ENCODE peak calls at places on chromosome 5, in seven cellular contexts. P is neuronal stem cell; W is brain microvascular endothelial cell; D is CD8-positive, alpha-beta memory T cell; T is GM06990; Q is GM23248; C is breast epithelium. S is an unnamed sample. For H3K36me3, the result is how much of the 10 kb centered on the place peaks cover.

GRCh38 chr5:135436856-135437795 is 10.0 kb downstream of the DCANP1 start:
- DNase-seq in P (no peak), W (no peak), D (no peak), T (no peak), Q (no peak), C (peak), S (no peak)

GRCh38 chr5:58314356-58315045 is 145.4 kb downstream of the PLK2 start:
- DNase-seq in P (no peak), W (no peak), D (no peak), T (no peak), Q (no peak), C (no peak), S (no peak)

GRCh38 chr5:43204958-43205357 is 12.9 kb downstream of the NIM1K start:
- DNase-seq in P (no peak), W (no peak), D (no peak), T (no peak), Q (no peak), C (no peak), S (no peak)

GRCh38 chr5:33890147-33890546 is 1.6 kb downstream of the ADAMTS12 start:
- DNase-seq in P (no peak), W (no peak), D (no peak), T (no peak), Q (peak), C (no peak), S (no peak)

GRCh38 chr5:32099486-32100035 is 74.6 kb downstream of the GOLPH3 start:
- DNase-seq in P (no peak), W (no peak), D (no peak), T (no peak), Q (no peak), C (no peak), S (no peak)

GRCh38 chr5:40043916-40044315 is 619.1 kb upstream of the DAB2 start:
- DNase-seq in P (no peak), W (peak), D (no peak), T (no peak), Q (no peak), C (no peak), S (no peak)

GRCh38 chr5:78552729-78553341 is 95.7 kb downstream of the LHFPL2 start:
- DNase-seq in P (no peak), W (no peak), D (no peak), T (no peak), Q (no peak), C (no peak), S (no peak)

GRCh38 chr5:94316916-94317838 is 301.2 kb downstream of the KIAA0825 start:
- DNase-seq in P (no peak), W (no peak), D (no peak), T (no peak), Q (no peak), C (no peak), S (no peak)

GRCh38 chr5:1175801-1176472 is 25.5 kb upstream of the SLC6A19 start:
- DNase-seq in P (no peak), W (no peak), D (no peak), T (no peak), Q (no peak), C (no peak), S (no peak)

GRCh38 chr5:14405267-14405666 is 176.3 kb upstream of the OTULINL start:
- DNase-seq in P (no peak), W (no peak), D (no peak), T (no peak), Q (no peak), C (no peak), S (no peak)

GRCh38 chr5:19048750-19049149 is 939.2 kb downstream of the CDH18 start:
- DNase-seq in P (no peak), W (no peak), D (no peak), T (no peak), Q (no peak), C (no peak), S (no peak)

GRCh38 chr5:37249820-37250175 is 622 bp upstream of the CPLANE1 start:
- DNase-seq in P (no peak), W (no peak), D (no peak), T (no peak), Q (no peak), C (no peak), S (no peak)

GRCh38 chr5:165579911-165580310 is 2074.5 kb downstream of the MAT2B start:
- DNase-seq in P (no peak), W (no peak), D (no peak), T (no peak), Q (no peak), C (no peak), S (no peak)

GRCh38 chr5:41598011-41598410 is 87.6 kb upstream of the PLCXD3 start:
- DNase-seq in P (no peak), W (peak), D (no peak), T (no peak), Q (peak), C (no peak), S (no peak)

GRCh38 chr5:163433271-163433670 is 4.1 kb upstream of the CCNG1 start:
- DNase-seq in P (no peak), W (no peak), D (no peak), T (no peak), Q (no peak), C (no peak), S (no peak)

GRCh38 chr5:134536876-134537275 is 11.4 kb downstream of the JADE2 start:
- DNase-seq in P (no peak), W (no peak), D (no peak), T (no peak), Q (no peak), C (no peak), S (no peak)

GRCh38 chr5:966345-966710 is 42.3 kb upstream of the NKD2 start:
- DNase-seq in P (no peak), W (no peak), D (no peak), T (no peak), Q (no peak), C (peak), S (no peak)

GRCh38 chr5:121432-121831 is 29.5 kb downstream of the PLEKHG4B start:
- DNase-seq in P (no peak), W (no peak), D (no peak), T (no peak), Q (no peak), C (no peak), S (no peak)

GRCh38 chr5:80959138-80959537 is 1.0 kb upstream of the RASGRF2 start:
- DNase-seq in P (no peak), W (no peak), D (no peak), T (no peak), Q (no peak), C (no peak), S (no peak)

GRCh38 chr5:25090818-25091217 is 446.0 kb upstream of the CDH10 start:
- DNase-seq in P (no peak), W (no peak), D (no peak), T (no peak), Q (no peak), C (no peak), S (no peak)

GRCh38 chr5:169629847-169630548 is 7.1 kb upstream of the DOCK2 start:
- DNase-seq in P (no peak), W (peak), D (no peak), T (no peak), Q (peak), C (no peak), S (no peak)

GRCh38 chr5:36575367-36575781 is 31.0 kb upstream of the SLC1A3 start:
- DNase-seq in P (no peak), W (peak), D (no peak), T (no peak), Q (peak), C (no peak), S (no peak)

GRCh38 chr5:14816999-14817761 is 54.4 kb downstream of the ANKH start:
- DNase-seq in P (no peak), W (peak), D (no peak), T (no peak), Q (peak), C (no peak), S (no peak)

GRCh38 chr5:67886761-67887160 is 328.8 kb upstream of the PIK3R1 start:
- DNase-seq in P (no peak), W (no peak), D (no peak), T (no peak), Q (no peak), C (no peak), S (no peak)

GRCh38 chr5:95530441-95530840 is 24.3 kb downstream of the SKIC3 start:
- DNase-seq in P (no peak), W (peak), D (no peak), T (no peak), Q (peak), C (no peak), S (no peak)

GRCh38 chr5:161846731-161847130 is 1.2 kb upstream of the GABRA1 start:
- DNase-seq in P (peak), W (no peak), D (no peak), T (no peak), Q (peak), C (no peak), S (peak)

GRCh38 chr5:10552183-10553143 is 11.4 kb upstream of the ANKRD33B start:
- DNase-seq in P (no peak), W (peak), D (no peak), T (peak), Q (no peak), C (no peak), S (no peak)

GRCh38 chr5:45795458-45795857 is 99.3 kb upstream of the HCN1 start:
- DNase-seq in P (no peak), W (no peak), D (no peak), T (no peak), Q (no peak), C (no peak), S (no peak)

GRCh38 chr5:164941102-164941501 is 1435.7 kb downstream of the MAT2B start:
- DNase-seq in P (no peak), W (no peak), D (no peak), T (no peak), Q (no peak), C (no peak), S (no peak)

GRCh38 chr5:83957188-83957587 is 236.5 kb upstream of the HAPLN1 start:
- DNase-seq in P (no peak), W (peak), D (no peak), T (no peak), Q (peak), C (no peak), S (no peak)

GRCh38 chr5:84450617-84451414 is 66.1 kb upstream of the EDIL3 start:
- DNase-seq in P (no peak), W (no peak), D (no peak), T (no peak), Q (peak), C (no peak), S (no peak)

DNA sequence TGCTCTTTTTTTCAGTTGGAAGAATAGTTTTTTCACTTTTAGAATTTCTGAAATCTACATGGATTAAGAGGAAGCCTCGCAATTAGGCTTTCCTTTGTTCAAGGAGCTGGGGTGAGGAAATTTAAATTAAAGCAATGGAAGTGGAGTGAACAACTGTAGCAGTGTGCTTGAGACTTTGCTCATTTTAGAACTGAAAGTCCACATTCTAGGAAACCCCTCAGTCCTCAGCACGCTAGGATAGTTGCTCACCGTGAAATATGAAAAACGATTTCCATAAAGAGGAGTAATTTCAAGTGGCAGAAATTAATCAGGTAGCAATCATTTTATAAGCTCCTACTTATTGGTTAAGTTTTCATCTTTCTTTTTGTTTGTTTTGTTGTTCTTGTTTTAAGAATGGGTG is 243.0 kb upstream of the ITGA1 start:
- DNase-seq in P (no peak), W (no peak), D (no peak), T (no peak), Q (no peak), C (no peak), S (no peak)
- H3K36me3 ChIP-seq in P (under half), W (under half), D (under half), T (under half), Q (under half), C (under half), S (under half)

DNA sequence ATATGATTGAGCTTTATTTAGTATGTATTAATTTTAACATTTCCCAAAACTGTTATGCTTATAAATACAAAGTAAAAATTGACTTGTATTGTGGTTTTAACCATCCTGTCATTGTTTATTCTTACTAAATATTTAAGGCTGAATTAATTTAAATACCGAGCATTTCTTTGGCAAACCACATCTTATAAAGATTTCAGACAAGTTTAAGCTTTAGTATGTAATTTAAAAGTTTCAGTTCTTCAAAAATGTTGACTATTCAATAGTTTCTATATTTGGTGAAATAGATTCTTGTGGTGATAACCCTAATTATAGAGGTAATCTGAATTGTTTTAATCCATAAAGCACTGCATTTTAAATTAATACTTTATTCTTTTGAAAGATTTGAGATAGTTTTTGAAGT is 65.5 kb downstream of the CCNH start:
- DNase-seq in P (no peak), W (no peak), D (no peak), T (no peak), Q (no peak), C (no peak), S (no peak)
- H3K36me3 ChIP-seq in P (under half), W (under half), D (under half), T (under half), Q (under half), C (under half), S (under half)

GRCh38 chr5:157290156-157290980 is 24.4 kb downstream of the CYFIP2 start:
- DNase-seq in P (no peak), W (peak), D (no peak), T (no peak), Q (peak), C (no peak), S (no peak)
- H3K36me3 ChIP-seq in P (under half), W (under half), D (half or more), T (under half), Q (under half), C (under half), S (under half)

GRCh38 chr5:54900906-54901725 is 84.3 kb downstream of the ESM1 start:
- DNase-seq in P (no peak), W (peak), D (no peak), T (no peak), Q (peak), C (peak), S (no peak)

GRCh38 chr5:54905246-54905770 is 80.1 kb downstream of the ESM1 start:
- DNase-seq in P (no peak), W (no peak), D (no peak), T (no peak), Q (peak), C (no peak), S (no peak)

GRCh38 chr5:54905942-54906537 is 79.4 kb downstream of the ESM1 start:
- DNase-seq in P (peak), W (peak), D (peak), T (no peak), Q (peak), C (peak), S (peak)

GRCh38 chr5:54904425-54904824 is 81.0 kb downstream of the ESM1 start:
- DNase-seq in P (peak), W (peak), D (no peak), T (no peak), Q (peak), C (no peak), S (no peak)

DNA sequence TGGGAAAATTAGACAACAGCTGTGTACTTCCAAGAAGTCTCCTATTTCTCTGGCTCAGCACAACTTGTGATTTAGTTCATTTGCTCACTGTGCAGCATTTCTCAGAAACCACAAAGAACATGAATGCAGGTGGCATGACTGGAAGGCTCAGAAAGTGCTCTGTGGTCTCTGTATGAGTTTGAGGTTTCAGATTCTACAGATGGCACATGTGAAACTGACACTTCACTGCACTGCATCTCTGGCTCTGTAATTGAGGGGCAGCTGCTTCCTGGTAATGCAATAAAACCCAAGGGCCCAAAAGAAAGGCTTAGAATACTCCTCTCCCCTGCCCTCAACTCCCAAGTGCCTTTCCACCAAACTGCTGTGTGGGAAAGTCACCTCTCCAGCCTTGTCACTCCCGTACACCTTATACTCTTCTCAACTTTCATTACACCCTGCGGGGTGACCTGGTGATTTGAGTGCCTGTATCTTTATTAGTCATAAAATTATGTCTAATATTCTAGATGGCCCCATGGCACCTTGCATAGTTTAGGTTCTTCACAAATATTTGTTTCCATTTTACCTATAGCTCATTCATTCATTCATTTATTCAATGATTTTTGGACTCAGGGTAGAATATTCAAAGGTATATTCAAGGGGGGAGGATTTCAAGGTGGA is 82.4 kb downstream of the ESM1 start:
- DNase-seq in P (no peak), W (no peak), D (no peak), T (peak), Q (peak), C (no peak), S (no peak)
- H3K36me3 ChIP-seq in P (under half), W (under half), D (under half), T (under half), Q (under half), C (under half), S (under half)

DNA sequence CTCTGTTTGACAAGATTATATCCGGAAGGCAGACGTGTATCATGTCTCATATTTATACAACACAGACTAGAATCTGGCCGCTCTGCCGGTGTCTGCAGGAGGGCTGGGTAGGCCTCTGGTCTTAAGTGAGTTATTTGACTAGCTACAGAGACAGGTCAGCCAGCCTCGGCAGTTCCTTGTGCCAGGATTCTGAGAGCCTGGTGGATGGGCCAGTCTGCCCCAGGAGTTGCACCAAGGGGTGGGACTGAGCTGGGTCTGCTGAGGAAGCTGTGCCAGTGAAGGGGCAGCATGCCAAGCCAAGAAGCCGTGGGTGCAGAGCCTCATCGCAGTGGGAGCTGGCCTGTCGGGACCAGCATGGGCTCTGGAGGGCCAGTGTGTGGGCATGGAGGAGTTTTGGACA is 7.1 kb downstream of the SNX18 start:
- DNase-seq in P (no peak), W (peak), D (no peak), T (no peak), Q (peak), C (no peak), S (no peak)
- H3K36me3 ChIP-seq in P (under half), W (under half), D (under half), T (under half), Q (under half), C (under half), S (under half)

DNA sequence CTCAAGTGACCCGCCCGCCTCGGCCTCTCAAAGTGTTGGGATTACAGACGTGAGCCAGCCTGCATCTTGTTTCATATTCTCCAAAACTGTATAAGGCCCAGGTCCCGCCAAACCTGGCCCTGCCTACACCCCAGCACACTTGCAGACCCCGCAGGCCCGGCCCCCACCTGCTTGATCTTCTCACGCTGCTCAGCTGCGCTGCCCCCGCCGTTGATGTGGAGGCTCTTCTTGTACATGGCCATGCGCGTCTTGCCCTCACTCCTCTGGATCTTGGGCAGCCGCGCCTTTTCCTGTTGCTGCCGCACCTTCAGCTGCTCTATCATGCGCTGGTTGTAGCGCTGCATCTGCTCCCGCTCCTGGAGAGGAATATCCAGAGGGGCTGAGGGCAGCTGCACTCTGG is 49.0 kb upstream of the FBXW11 start:
- DNase-seq in P (no peak), W (no peak), D (no peak), T (no peak), Q (no peak), C (no peak), S (no peak)
- H3K36me3 ChIP-seq in P (under half), W (half or more), D (half or more), T (half or more), Q (under half), C (under half), S (under half)

GRCh38 chr5:131417240-131417869 is 153.5 kb downstream of the CDC42SE2 start:
- DNase-seq in P (peak), W (peak), D (peak), T (no peak), Q (peak), C (peak), S (peak)

GRCh38 chr5:131419877-131420276 is 156.0 kb downstream of the CDC42SE2 start:
- DNase-seq in P (no peak), W (no peak), D (no peak), T (no peak), Q (no peak), C (no peak), S (no peak)

GRCh38 chr5:131418846-131419245 is 155.0 kb downstream of the CDC42SE2 start:
- DNase-seq in P (no peak), W (no peak), D (no peak), T (no peak), Q (no peak), C (no peak), S (no peak)

GRCh38 chr5:131426011-131426410 is 162.2 kb downstream of the CDC42SE2 start:
- DNase-seq in P (no peak), W (no peak), D (no peak), T (no peak), Q (no peak), C (no peak), S (no peak)

GRCh38 chr5:131423056-131423455 is 159.2 kb downstream of the CDC42SE2 start:
- DNase-seq in P (no peak), W (peak), D (no peak), T (no peak), Q (peak), C (no peak), S (peak)
- H3K36me3 ChIP-seq in P (under half), W (under half), D (under half), T (under half), Q (under half), C (under half), S (under half)

S was measured in HAP-1.